ENCODE peak calls at places on chromosomes 16 and 17, in five cellular contexts. S, V, N, Q and C are unnamed samples.
A peak's percentile ranks its signal among the peaks of the same experiment; 100 is the strongest.

GRCh38 chr17:9202572-9202971 is 181.3 kb downstream of the NTN1 start:
- DNase-seq in Q (no peak), V (no peak), S (no peak), N (no peak), C (no peak)

GRCh38 chr17:74767111-74767516 is 9.0 kb downstream of the NAT9 start:
- DNase-seq in V (no peak), N (no peak), Q (no peak), S (no peak), C (no peak)

GRCh38 chr17:44409309-44410028 is 20.0 kb upstream of the ITGA2B start:
- DNase-seq in N (no peak), Q (no peak), S (no peak), V (no peak), C (no peak)

GRCh38 chr17:41734139-41734948 is at the start of gene HAP1:
- DNase-seq in S (no peak), N (no peak), Q (no peak), V (no peak), C (no peak)

GRCh38 chr17:80883831-80884735 is 107.6 kb upstream of the CHMP6 start:
- DNase-seq in S (no peak), Q (no peak), N (no peak), V (no peak), C (no peak)

GRCh38 chr17:16171613-16172012 is 43.7 kb downstream of the NCOR1 start:
- DNase-seq in Q (no peak), V (no peak), S (no peak), N (no peak), C (peak; percentile 29)

GRCh38 chr17:57326348-57326747 is 70.0 kb downstream of the MSI2 start:
- DNase-seq in V (no peak), S (no peak), N (no peak), Q (no peak), C (no peak)

GRCh38 chr17:41308251-41308917 is 725 bp downstream of the KRTAP16-1 start:
- DNase-seq in N (no peak), Q (peak; percentile 69), S (peak; percentile 57), V (peak; percentile 78), C (no peak)

GRCh38 chr17:77353684-77354419 is 213.1 kb downstream of the SEC14L1 start:
- DNase-seq in Q (no peak), V (no peak), N (no peak), S (no peak), C (peak; percentile 19)

GRCh38 chr16:600781-601180 is 10.9 kb downstream of the RAB40C start:
- DNase-seq in S (no peak), V (no peak), Q (no peak), N (no peak), C (no peak)

GRCh38 chr16:929674-930073 is 41.1 kb downstream of the LMF1 start:
- DNase-seq in N (no peak), V (no peak), Q (no peak), S (no peak), C (no peak)

GRCh38 chr17:57275365-57275764 is 19.0 kb downstream of the MSI2 start:
- DNase-seq in N (no peak), V (no peak), Q (no peak), S (no peak), C (no peak)

GRCh38 chr17:40407460-40407859 is 10.2 kb downstream of the TOP2A start:
- DNase-seq in N (no peak), V (no peak), Q (no peak), S (no peak), C (no peak)

GRCh38 chr16:31333686-31334649 is 21.0 kb upstream of the ITGAX start:
- DNase-seq in V (peak; percentile 27), N (no peak), S (no peak), Q (no peak), C (no peak)

GRCh38 chr16:67393111-67393789 is at the start of gene TPPP3:
- DNase-seq in Q (no peak), V (peak; percentile 48), S (no peak), N (peak; percentile 77), C (peak; percentile 93)

GRCh38 chr16:72469932-72470331 is 298.0 kb upstream of the PMFBP1 start:
- DNase-seq in N (no peak), V (no peak), Q (no peak), S (no peak), C (no peak)

GRCh38 chr17:71107136-71107535 is 937.8 kb downstream of the KCNJ2 start:
- DNase-seq in S (no peak), Q (no peak), N (no peak), V (no peak), C (no peak)

GRCh38 chr17:48640858-48641180 is 14.7 kb upstream of the HOXB9 start:
- DNase-seq in N (no peak), S (no peak), Q (no peak), V (no peak), C (no peak)

GRCh38 chr16:76500006-76500405 is 222.8 kb downstream of the CNTNAP4 start:
- DNase-seq in N (no peak), S (no peak), V (no peak), Q (no peak), C (no peak)

GRCh38 chr17:36992701-36993100 is 43.9 kb downstream of the AATF start:
- DNase-seq in V (no peak), S (no peak), Q (no peak), N (no peak), C (no peak)

GRCh38 chr16:10877472-10877946 is 507 bp downstream of the CIITA start:
- DNase-seq in Q (no peak), N (no peak), V (no peak), S (no peak), C (no peak)

GRCh38 chr16:17845031-17845430 is 374.3 kb upstream of the XYLT1 start:
- DNase-seq in N (no peak), V (no peak), S (no peak), Q (no peak), C (no peak)

GRCh38 chr17:1110844-1111598 is 68.8 kb downstream of the ABR start:
- DNase-seq in V (no peak), S (no peak), N (peak; percentile 28), Q (no peak), C (peak; percentile 83)

GRCh38 chr17:36939944-36940312 is 2.7 kb downstream of the LHX1 start:
- DNase-seq in Q (no peak), V (no peak), N (no peak), S (no peak), C (no peak)

GRCh38 chr17:64064331-64064730 is 43.9 kb upstream of the ICAM2 start:
- DNase-seq in V (no peak), Q (no peak), N (no peak), S (no peak), C (peak; percentile 71)

GRCh38 chr16:81551821-81552304 is 107.3 kb downstream of the CMIP start:
- DNase-seq in S (no peak), Q (no peak), N (no peak), V (no peak), C (no peak)

GRCh38 chr17:83132251-83133081 is 53.1 kb downstream of the METRNL start:
- DNase-seq in V (no peak), S (no peak), Q (no peak), N (no peak), C (no peak)

GRCh38 chr16:64121473-64121872 is 1000.4 kb downstream of the CDH11 start:
- DNase-seq in V (no peak), N (no peak), Q (no peak), S (no peak), C (no peak)

GRCh38 chr16:23448392-23448791 is 4.6 kb downstream of the COG7 start:
- DNase-seq in Q (no peak), S (no peak), V (no peak), N (no peak), C (peak; percentile 45)

GRCh38 chr17:39648876-39649430 is 12.0 kb downstream of the STARD3 start:
- DNase-seq in N (no peak), V (no peak), Q (no peak), S (no peak), C (no peak)

GRCh38 chr17:44354582-44355309 is 8.9 kb downstream of the FAM171A2 start:
- DNase-seq in V (peak; percentile 74), N (no peak), Q (peak; percentile 59), S (no peak), C (peak; percentile 56)

GRCh38 chr17:59466943-59467801 is 98.2 kb upstream of the DHX40 start:
- DNase-seq in Q (no peak), V (no peak), N (no peak), S (no peak), C (no peak)